ENCODE peak calls at places on chromosomes 12 and 14, in five cellular contexts. E is stimulated activated naive CD4-positive, alpha-beta T cell; Q is spleen; N is erythroblast; H is HFFc6. W is an unnamed sample.

GRCh38 chr14:66284346-66284745 is 201.8 kb upstream of the CCDC196 start:
- DNase-seq in Q (no peak), E (no peak), N (no peak), H (no peak), W (peak)

GRCh38 chr14:67514203-67514607 is 18.9 kb upstream of the PLEKHH1 start:
- DNase-seq in Q (peak), N (no peak), H (no peak), E (no peak), W (no peak)

GRCh38 chr12:99386907-99387306 is 260.6 kb upstream of the GARIN6 start:
- DNase-seq in H (no peak), E (no peak), Q (no peak), N (peak), W (peak)

GRCh38 chr12:82461851-82462250 is 103.5 kb downstream of the METTL25 start:
- DNase-seq in E (no peak), Q (no peak), N (no peak), H (no peak), W (no peak)

GRCh38 chr14:50232276-50232642 is 881 bp upstream of the SOS2 start:
- DNase-seq in Q (no peak), H (no peak), N (no peak), E (no peak), W (no peak)

GRCh38 chr12:43099691-43100163 is 452.3 kb downstream of the ADAMTS20 start:
- DNase-seq in H (no peak), N (no peak), Q (no peak), E (no peak), W (no peak)

GRCh38 chr12:124217508-124217981 is 77.3 kb upstream of the RFLNA start:
- DNase-seq in Q (no peak), E (no peak), H (no peak), N (no peak), W (no peak)

GRCh38 chr14:70887207-70888150 is 19.8 kb upstream of the PCNX1 start:
- DNase-seq in Q (no peak), H (peak), E (no peak), N (no peak), W (peak)

GRCh38 chr12:53219956-53220856 is 11.8 kb downstream of the RARG start:
- DNase-seq in Q (peak), N (peak), E (peak), H (peak), W (peak)

GRCh38 chr14:76863724-76864407 is 37.7 kb downstream of the LRRC74A start:
- DNase-seq in E (no peak), N (no peak), Q (peak), H (no peak), W (no peak)

GRCh38 chr14:66120402-66120801 is 365.8 kb upstream of the CCDC196 start:
- DNase-seq in Q (no peak), E (no peak), N (no peak), H (no peak), W (no peak)

GRCh38 chr14:60647081-60647836 is 2.0 kb downstream of the SIX1 start:
- DNase-seq in H (peak), Q (no peak), N (no peak), E (no peak), W (no peak)

GRCh38 chr12:4031703-4032291 is 158.6 kb upstream of the PARP11 start:
- DNase-seq in H (no peak), Q (peak), N (no peak), E (no peak), W (peak)

GRCh38 chr12:20549115-20549719 is 145.9 kb upstream of the SLCO1C1 start:
- DNase-seq in E (no peak), H (no peak), N (peak), Q (no peak), W (peak)

GRCh38 chr12:4787965-4788364 is 67.8 kb downstream of the GALNT8 start:
- DNase-seq in Q (no peak), H (no peak), N (no peak), E (no peak), W (no peak)

GRCh38 chr14:91338369-91338768 is 79.3 kb downstream of the CCDC88C start:
- DNase-seq in N (no peak), H (peak), E (no peak), Q (no peak), W (no peak)

GRCh38 chr12:118038122-118038521 is 21.6 kb downstream of the RFC5 start:
- DNase-seq in N (no peak), H (no peak), E (no peak), Q (no peak), W (no peak)

GRCh38 chr14:49918709-49919108 is 25.8 kb downstream of the ARF6 start:
- DNase-seq in E (no peak), Q (no peak), N (no peak), H (no peak), W (no peak)

GRCh38 chr14:76514599-76514998 is 138.7 kb downstream of the ESRRB start:
- DNase-seq in N (peak), Q (peak), E (no peak), H (peak), W (no peak)

GRCh38 chr14:101371691-101372493 is 189.4 kb upstream of the DIO3 start:
- DNase-seq in H (no peak), E (no peak), Q (no peak), N (no peak), W (no peak)

GRCh38 chr12:110179291-110179690 is 55.1 kb downstream of the IFT81 start:
- DNase-seq in H (peak), N (no peak), Q (no peak), E (no peak), W (no peak)

GRCh38 chr12:85805654-85806053 is 30.6 kb downstream of the RASSF9 start:
- DNase-seq in Q (no peak), E (no peak), H (no peak), N (no peak), W (peak)

GRCh38 chr12:32083489-32083888 is 23.2 kb upstream of the BICD1 start:
- DNase-seq in H (peak), E (no peak), Q (no peak), N (no peak), W (peak)

GRCh38 chr12:4168041-4168440 is 105.5 kb upstream of the CCND2 start:
- DNase-seq in H (no peak), Q (no peak), E (no peak), N (no peak), W (no peak)

GRCh38 chr14:87153391-87153790 is 839.6 kb downstream of the GALC start:
- DNase-seq in N (no peak), Q (no peak), H (no peak), E (no peak), W (no peak)

GRCh38 chr14:22159049-22159448 is 430.0 kb downstream of the DAD1 start:
- DNase-seq in H (no peak), N (no peak), E (no peak), Q (no peak), W (no peak)

GRCh38 chr12:95614384-95614982 is 63.2 kb upstream of the USP44 start:
- DNase-seq in E (no peak), Q (no peak), H (no peak), N (no peak), W (no peak)

GRCh38 chr12:51941011-51941561 is 10.4 kb upstream of the ACVR1B start:
- DNase-seq in N (no peak), Q (no peak), H (peak), E (no peak), W (no peak)

GRCh38 chr14:104423224-104423681 is 156.3 kb upstream of the C14orf180 start:
- DNase-seq in N (no peak), Q (no peak), H (no peak), E (no peak), W (no peak)

GRCh38 chr14:51908086-51908485 is 47.7 kb downstream of the GNG2 start:
- DNase-seq in Q (no peak), H (peak), E (no peak), N (no peak), W (no peak)